ENCODE peak calls at places on chromosomes 16 and 17, in nine cellular contexts. X is uterus, Q is tibial nerve, O is heart left ventricle, J is PC-9, Y is psoas muscle, P is stomach, N is fibroblast of lung, W is left ventricle myocardium inferior. G is an unnamed sample.

GRCh38 chr16:58243528-58244004 is 45.7 kb upstream of the CSNK2A2 start:
- DNase-seq in O (no peak), J (peak; percentile 54), P (no peak), W (no peak), X (no peak), N (no peak), Y (no peak), Q (no peak), G (no peak)

GRCh38 chr17:19979917-19980770 is 2.5 kb upstream of the AKAP10 start:
- DNase-seq in Y (peak; percentile 67), X (no peak), P (no peak), O (peak; percentile 22), J (no peak), Q (no peak), W (peak; percentile 52), N (no peak), G (peak; percentile 86)

GRCh38 chr17:7296189-7296861 is 1.9 kb upstream of the YBX2 start:
- DNase-seq in Y (peak; percentile 95), N (peak; percentile 76), O (peak; percentile 86), J (peak; percentile 61), W (peak; percentile 86), P (peak; percentile 85), Q (peak; percentile 73), X (peak; percentile 84), G (peak; percentile 76)

GRCh38 chr17:19270347-19270950 is 33.3 kb downstream of the EPN2 start:
- DNase-seq in W (no peak), J (no peak), Y (no peak), O (peak; percentile 27), X (no peak), N (no peak), Q (no peak), P (no peak), G (no peak)

GRCh38 chr16:66947302-66948033 is 12.2 kb downstream of the CES2 start:
- DNase-seq in O (peak; percentile 72), P (peak; percentile 89), N (peak; percentile 85), Y (peak; percentile 85), Q (peak; percentile 98), X (peak; percentile 82), J (peak; percentile 72), W (peak; percentile 75), G (peak; percentile 78)

GRCh38 chr16:20774703-20775362 is 11.0 kb downstream of the ACSM3 start:
- DNase-seq in X (no peak), Y (peak; percentile 41), O (peak; percentile 25), N (peak; percentile 49), P (peak; percentile 85), J (no peak), W (peak; percentile 37), Q (no peak), G (peak; percentile 85)

GRCh38 chr17:71937914-71938313 is 182.9 kb upstream of the SOX9 start:
- DNase-seq in J (no peak), Y (no peak), Q (no peak), X (no peak), N (no peak), O (no peak), W (no peak), P (no peak), G (no peak)

GRCh38 chr17:72119963-72120877 is 600 bp upstream of the SOX9 start:
- DNase-seq in N (peak; percentile 90), Q (peak; percentile 23), W (peak; percentile 50), X (no peak), J (peak; percentile 57), P (peak; percentile 52), O (peak; percentile 20), Y (peak; percentile 70), G (peak; percentile 74)

GRCh38 chr16:3577302-3577752 is at the start of gene NLRC3:
- DNase-seq in O (no peak), W (no peak), J (no peak), Y (peak; percentile 40), N (no peak), P (no peak), X (no peak), Q (no peak), G (no peak)

GRCh38 chr17:3596804-3597464 is 12.3 kb downstream of the TRPV1 start:
- DNase-seq in J (no peak), Q (no peak), W (no peak), O (no peak), P (no peak), N (no peak), Y (peak; percentile 42), X (no peak), G (no peak)

GRCh38 chr17:13885550-13885949 is 183.8 kb upstream of the COX10 start:
- DNase-seq in Q (no peak), X (no peak), N (no peak), W (no peak), J (no peak), O (peak; percentile 12), P (no peak), Y (no peak), G (no peak)

GRCh38 chr17:43330876-43331639 is 67.7 kb upstream of the ARL4D start:
- DNase-seq in P (no peak), N (no peak), X (no peak), Y (no peak), J (no peak), W (no peak), Q (no peak), O (no peak), G (no peak)

GRCh38 chr17:80619535-80620235 is 75.0 kb downstream of the RPTOR start:
- DNase-seq in N (no peak), P (no peak), X (no peak), W (no peak), J (peak; percentile 88), Y (no peak), O (no peak), Q (no peak), G (no peak)

GRCh38 chr17:33049781-33050414 is 58.3 kb downstream of the SPACA3 start:
- DNase-seq in Q (peak; percentile 52), Y (no peak), P (peak; percentile 62), X (peak; percentile 22), O (peak; percentile 21), N (peak; percentile 57), W (no peak), J (no peak), G (no peak)

GRCh38 chr17:49926886-49927285 is 42.1 kb upstream of the DLX4 start:
- DNase-seq in O (peak; percentile 62), J (no peak), W (peak; percentile 76), P (no peak), Q (no peak), Y (peak; percentile 85), N (peak; percentile 5), X (peak; percentile 53), G (no peak)

DNA sequence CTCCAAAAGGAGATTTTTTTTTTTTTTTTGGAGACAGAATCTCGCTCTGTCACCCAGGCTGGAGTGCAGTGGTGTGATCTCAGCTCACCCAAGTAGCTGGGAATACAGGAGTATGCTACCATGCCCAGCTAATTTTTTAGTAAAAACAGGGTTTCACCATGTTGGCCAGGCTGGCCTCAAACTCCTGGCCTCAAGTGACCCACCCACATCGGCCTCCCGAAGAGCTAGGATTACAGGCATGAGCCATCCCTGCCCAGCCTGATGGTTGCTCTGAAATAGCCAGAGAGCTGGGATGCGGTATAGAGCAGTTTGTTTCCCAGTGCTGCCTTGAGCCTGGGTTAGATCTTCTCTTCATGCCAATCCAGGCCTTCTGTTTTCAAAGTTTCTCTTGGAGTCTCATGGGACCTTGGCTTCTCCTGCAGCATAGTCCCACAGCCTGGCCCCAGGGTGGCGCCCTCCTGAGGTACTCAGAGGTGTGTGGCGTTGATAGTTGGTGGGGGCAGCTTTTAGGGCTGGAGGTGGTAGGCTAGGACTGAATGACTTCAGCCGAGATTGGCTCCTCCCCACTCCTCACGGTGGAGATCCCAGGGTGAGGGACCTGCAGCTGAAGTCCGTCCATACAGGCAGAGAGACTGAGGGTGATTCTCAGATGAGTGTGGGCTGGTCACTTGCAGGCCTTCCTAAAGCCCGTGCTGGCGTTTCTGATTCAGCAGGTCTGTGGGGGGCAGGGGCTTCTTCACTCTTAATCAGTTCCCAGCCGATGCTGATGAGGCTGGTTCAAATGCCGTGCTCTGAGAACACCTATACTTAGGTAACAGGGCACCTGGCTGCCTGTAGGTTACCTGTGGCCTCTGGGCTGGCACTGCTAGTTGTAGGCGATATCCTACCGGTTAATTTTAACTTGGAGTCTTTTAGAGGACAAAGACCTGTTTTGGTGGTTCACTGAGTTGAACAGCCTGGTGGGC is 52.0 kb downstream of the TNFRSF13B start:
- DNase-seq in Y (peak; percentile 23), Q (no peak), N (no peak), W (peak; percentile 5), X (no peak), O (no peak), P (peak; percentile 14), J (no peak), G (peak; percentile 11)
- TF ChIP-seq CTCF in Y (no peak), Q (no peak), N (no peak), W (no peak), X (no peak), O (no peak), P (no peak), J (no peak), G (no peak)

DNA sequence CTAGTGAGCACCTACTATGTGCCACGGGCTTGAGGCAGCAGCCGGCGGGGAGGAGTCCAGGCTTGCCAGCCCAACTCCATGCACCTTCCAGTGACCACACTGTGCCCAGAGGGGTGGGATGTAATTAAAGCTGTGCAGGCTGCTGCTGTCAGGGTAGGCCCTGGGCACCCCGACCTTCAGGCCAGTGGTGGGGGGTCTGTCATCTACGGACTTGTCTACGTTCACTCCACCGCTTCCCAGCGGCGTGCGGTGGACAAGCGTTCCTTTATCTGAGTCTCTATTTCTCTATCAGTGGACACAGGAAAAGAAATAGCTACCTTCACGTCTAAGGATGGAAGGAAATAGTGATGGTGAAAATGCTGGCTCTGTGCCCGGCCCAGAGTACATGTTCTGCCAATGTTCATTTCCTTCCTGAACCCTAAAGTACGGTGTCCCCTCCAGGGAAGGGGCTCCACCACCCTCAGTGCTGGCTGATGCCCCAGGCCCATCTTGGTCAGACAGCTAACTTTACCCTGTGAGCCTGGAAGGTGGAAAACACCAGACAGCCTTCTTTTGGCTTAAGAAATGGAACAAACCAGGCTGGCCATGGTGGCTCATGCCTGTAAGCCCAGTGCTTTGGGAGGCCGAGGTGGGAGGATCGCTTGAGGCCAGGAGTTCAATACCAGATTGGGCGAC is 135.2 kb downstream of the SDK2 start:
- DNase-seq in Q (no peak), N (no peak), O (no peak), Y (peak; percentile 36), J (no peak), W (no peak), X (no peak), P (no peak), G (no peak)
- H3K27me3 ChIP-seq in Q (no peaks in the 10 kb centered on the region), N (no peaks in the 10 kb centered on the region), O (no peaks in the 10 kb centered on the region), Y (peaks cover 5% of the 10 kb centered on the region), J (peaks cover 97% of the 10 kb centered on the region), W (peaks cover 30% of the 10 kb centered on the region), X (no peaks in the 10 kb centered on the region), P (no peaks in the 10 kb centered on the region), G (no peaks in the 10 kb centered on the region)

DNA sequence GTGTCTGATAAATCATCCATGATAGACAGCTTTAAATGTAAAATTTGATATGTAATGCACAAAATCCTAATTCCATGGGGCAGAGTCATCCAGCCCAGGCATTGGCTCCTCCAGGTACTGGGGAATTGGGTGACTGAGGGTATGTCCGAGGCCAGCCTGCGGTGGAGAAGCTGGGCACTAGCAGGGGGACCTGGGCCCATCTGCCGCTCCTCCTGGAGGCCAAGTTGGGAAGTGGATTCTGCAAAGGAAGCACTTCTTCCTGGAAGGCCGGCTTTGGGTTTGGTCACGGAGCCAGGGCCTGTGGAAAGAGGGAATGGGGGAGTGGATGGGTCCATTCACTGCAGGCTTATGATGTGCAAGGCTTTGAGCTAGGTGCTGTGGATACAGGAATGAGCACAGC is 85.8 kb downstream of the GNAO1 start:
- DNase-seq in P (no peak), W (no peak), X (no peak), J (no peak), O (no peak), N (no peak), Q (no peak), Y (no peak), G (no peak)
- TF ChIP-seq CTCF in P (no peak), W (peak; percentile 21), X (no peak), J (peak; percentile 32), O (no peak), N (no peak), Q (no peak), Y (no peak), G (no peak)

GRCh38 chr17:9021158-9021984 is at the start of gene NTN1:
- DNase-seq in Y (peak; percentile 67), N (peak; percentile 11), P (peak; percentile 52), X (peak; percentile 55), Q (peak; percentile 22), J (no peak), W (peak; percentile 59), O (peak; percentile 54), G (peak; percentile 85)
- H3K27me3 ChIP-seq in Y (peaks cover 11% of the 10 kb centered on the region), N (peaks cover 36% of the 10 kb centered on the region), P (no peaks in the 10 kb centered on the region), X (peaks cover 2% of the 10 kb centered on the region), Q (peaks cover 43% of the 10 kb centered on the region), J (no peaks in the 10 kb centered on the region), W (peaks cover 68% of the 10 kb centered on the region), O (no peaks in the 10 kb centered on the region), G (peaks cover 66% of the 10 kb centered on the region)

G was measured in left lung.